ENCODE peak calls at places on chromosomes 2 and 18, in eight cellular contexts. A is cardiac muscle cell, Q is DND-41, H is tibial artery, U is astrocyte, V is uterus, D is OCI-LY7, X is adrenal gland. K is an unnamed sample.

GRCh38 chr2:23591111-23591510 is 206.1 kb downstream of the KLHL29 start:
- DNase-seq in U (no peak), A (no peak), V (no peak), H (peak; percentile 43), X (no peak), D (no peak), Q (no peak), K (no peak)

GRCh38 chr2:191411472-191411871 is 166.3 kb downstream of the MYO1B start:
- DNase-seq in X (no peak), V (no peak), D (no peak), Q (no peak), A (no peak), H (no peak), U (no peak), K (no peak)

GRCh38 chr18:28281400-28281799 is 104.5 kb upstream of the CDH2 start:
- DNase-seq in Q (no peak), H (no peak), U (peak; percentile 4), X (no peak), A (no peak), D (no peak), V (no peak), K (no peak)

GRCh38 chr2:128374001-128374710 is 55.5 kb upstream of the HS6ST1 start:
- DNase-seq in D (no peak), H (peak; percentile 63), V (peak; percentile 12), U (peak; percentile 93), Q (no peak), X (no peak), A (peak; percentile 77), K (no peak)

GRCh38 chr2:86368181-86368824 is 30.9 kb upstream of the REEP1 start:
- DNase-seq in A (peak; percentile 62), X (peak; percentile 29), Q (peak; percentile 24), U (peak; percentile 12), D (peak; percentile 65), H (peak; percentile 67), V (peak; percentile 35), K (peak; percentile 32)

GRCh38 chr18:36576339-36576738 is 252.5 kb downstream of the TPGS2 start:
- DNase-seq in V (no peak), H (no peak), X (no peak), U (no peak), Q (no peak), D (no peak), A (no peak), K (no peak)

GRCh38 chr2:121376851-121377250 is 91.8 kb upstream of the TFCP2L1 start:
- DNase-seq in D (no peak), A (peak; percentile 48), H (no peak), U (peak; percentile 43), Q (no peak), V (no peak), X (no peak), K (no peak)

GRCh38 chr18:2515908-2516625 is 55.2 kb downstream of the METTL4 start:
- DNase-seq in D (peak; percentile 65), V (no peak), Q (no peak), U (peak; percentile 94), H (no peak), A (peak; percentile 83), X (peak; percentile 33), K (no peak)

GRCh38 chr2:23649819-23650218 is 264.8 kb downstream of the KLHL29 start:
- DNase-seq in D (no peak), A (peak; percentile 42), V (no peak), H (no peak), U (peak; percentile 46), Q (peak; percentile 41), X (peak; percentile 65), K (no peak)

DNA sequence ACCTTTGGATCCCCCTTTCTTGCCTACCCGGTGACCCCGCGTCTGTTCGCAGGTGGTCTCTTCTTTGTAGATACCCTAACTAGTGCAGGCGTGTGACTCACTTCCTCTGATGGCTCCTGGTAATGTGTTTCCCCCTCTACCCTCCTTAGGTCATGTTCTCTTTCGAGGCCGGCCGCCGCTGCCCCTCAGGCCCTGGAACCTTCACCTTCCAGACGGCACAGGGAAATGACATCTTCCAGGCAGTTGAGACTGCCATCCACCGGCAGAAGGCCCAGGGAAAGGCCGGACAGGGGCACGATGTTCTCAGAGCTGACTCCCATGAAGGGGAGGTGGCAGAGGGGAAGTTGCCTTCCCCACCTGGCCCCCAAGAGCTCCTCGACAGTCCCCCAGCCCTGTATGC is 1.6 kb downstream of the DOK1 start:
- DNase-seq in H (no peak), X (no peak), A (no peak), V (no peak), D (no peak), Q (no peak), U (no peak), K (no peak)
- H3K4me3 ChIP-seq in H (peak overlapping the region; percentile 92), X (no peak overlapping the region), A (no peak overlapping the region), V (no peak overlapping the region), D (no peak overlapping the region), Q (no peak overlapping the region), U (no peak overlapping the region), K (no peak overlapping the region)

GRCh38 chr2:216192931-216193330 is 83.8 kb downstream of the XRCC5 start:
- DNase-seq in A (no peak), D (no peak), Q (no peak), V (no peak), H (no peak), X (no peak), U (no peak), K (no peak)

GRCh38 chr2:216192181-216192580 is 83.0 kb downstream of the XRCC5 start:
- DNase-seq in V (no peak), D (no peak), U (no peak), X (no peak), A (no peak), H (no peak), Q (no peak), K (no peak)

GRCh38 chr2:216188956-216189355 is 79.8 kb downstream of the XRCC5 start:
- DNase-seq in H (no peak), U (no peak), D (no peak), Q (no peak), V (no peak), X (no peak), A (no peak), K (no peak)

GRCh38 chr2:216188268-216188850 is 79.2 kb downstream of the XRCC5 start:
- DNase-seq in H (no peak), Q (no peak), D (no peak), A (no peak), V (no peak), X (no peak), U (no peak), K (no peak)

DNA sequence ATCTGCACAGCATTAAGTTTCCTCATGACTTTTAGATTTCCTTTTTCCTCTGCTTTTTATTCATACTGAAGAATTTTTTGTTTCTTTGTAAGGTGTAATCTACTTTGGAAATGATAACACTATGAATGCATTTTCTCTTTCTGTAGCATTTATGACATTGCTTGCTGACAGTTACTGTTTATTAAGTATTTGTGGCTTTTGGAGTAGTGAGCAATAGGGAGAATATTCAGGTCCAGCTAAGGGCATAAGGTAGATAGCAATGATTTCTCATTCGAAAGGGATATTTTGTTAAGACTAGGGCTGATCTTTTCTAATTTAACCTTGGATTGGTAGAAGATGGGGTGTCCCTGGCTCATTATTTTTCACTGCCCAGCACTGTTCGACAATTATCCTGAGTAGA is 80.3 kb downstream of the XRCC5 start:
- DNase-seq in A (no peak), H (no peak), D (no peak), Q (no peak), U (peak; percentile 60), X (no peak), V (no peak), K (no peak)
- H3K36me3 ChIP-seq in A (peaks cover 25% of the 10 kb centered on the region), H (peaks cover 29% of the 10 kb centered on the region), D (peaks cover 96% of the 10 kb centered on the region), Q (peaks cover 91% of the 10 kb centered on the region), U (peaks cover 28% of the 10 kb centered on the region), X (no peaks in the 10 kb centered on the region), V (no peaks in the 10 kb centered on the region), K (peaks cover 27% of the 10 kb centered on the region)

GRCh38 chr2:239824866-239825704 is 200.1 kb downstream of the NDUFA10 start:
- DNase-seq in H (peak; percentile 48), Q (no peak), A (no peak), V (peak; percentile 7), U (no peak), D (no peak), X (no peak), K (no peak)

GRCh38 chr2:239826376-239826775 is 198.8 kb downstream of the NDUFA10 start:
- DNase-seq in U (no peak), A (no peak), V (peak; percentile 4), X (no peak), H (peak; percentile 42), Q (no peak), D (no peak), K (no peak)

GRCh38 chr2:239822146-239822945 is 202.8 kb downstream of the NDUFA10 start:
- DNase-seq in V (no peak), X (no peak), U (no peak), Q (no peak), D (no peak), A (no peak), H (peak; percentile 35), K (no peak)

GRCh38 chr2:239825705-239825979 is 199.5 kb downstream of the NDUFA10 start:
- DNase-seq in V (peak; percentile 7), X (no peak), Q (no peak), U (no peak), H (peak; percentile 32), A (no peak), D (no peak), K (no peak)

DNA sequence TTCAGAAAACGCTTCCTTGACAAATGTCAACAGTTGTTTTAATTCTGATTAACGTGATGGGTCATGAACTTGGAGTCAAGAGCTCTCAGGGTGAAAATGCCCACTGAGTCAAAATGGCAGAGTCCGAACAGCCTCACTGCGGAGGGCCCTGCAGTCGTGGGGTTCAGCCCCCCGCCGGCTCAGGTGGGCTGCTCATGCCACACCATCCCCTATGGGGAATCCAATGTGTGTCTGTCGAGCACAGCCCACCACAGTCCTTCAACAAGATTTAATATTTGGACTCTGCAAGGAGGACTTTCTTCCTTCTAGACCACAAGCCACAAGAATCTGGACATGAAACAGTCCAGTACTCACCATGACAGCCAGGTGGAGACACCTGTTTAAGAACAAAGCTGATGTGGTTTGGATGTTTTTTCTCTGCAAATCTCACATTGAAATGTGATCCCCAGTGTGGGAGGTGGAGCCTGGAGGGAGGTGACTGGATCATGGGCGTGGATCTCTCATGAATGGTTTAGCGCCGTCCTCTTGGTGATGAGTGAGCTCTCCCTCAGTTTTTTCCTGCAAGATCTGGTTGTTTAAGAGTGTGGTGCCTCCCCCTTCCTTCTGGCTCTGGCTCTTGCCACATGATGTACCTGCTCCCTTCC is 201.0 kb downstream of the NDUFA10 start:
- DNase-seq in U (no peak), D (peak; percentile 4), A (peak; percentile 6), X (no peak), H (peak; percentile 31), V (peak; percentile 11), Q (peak; percentile 62), K (no peak)
- TF ChIP-seq CTCF in U (no peak), D (peak; percentile 28), A (no peak), X (peak; percentile 28), H (no peak), V (peak; percentile 28), Q (peak; percentile 62), K (no peak)

DNA sequence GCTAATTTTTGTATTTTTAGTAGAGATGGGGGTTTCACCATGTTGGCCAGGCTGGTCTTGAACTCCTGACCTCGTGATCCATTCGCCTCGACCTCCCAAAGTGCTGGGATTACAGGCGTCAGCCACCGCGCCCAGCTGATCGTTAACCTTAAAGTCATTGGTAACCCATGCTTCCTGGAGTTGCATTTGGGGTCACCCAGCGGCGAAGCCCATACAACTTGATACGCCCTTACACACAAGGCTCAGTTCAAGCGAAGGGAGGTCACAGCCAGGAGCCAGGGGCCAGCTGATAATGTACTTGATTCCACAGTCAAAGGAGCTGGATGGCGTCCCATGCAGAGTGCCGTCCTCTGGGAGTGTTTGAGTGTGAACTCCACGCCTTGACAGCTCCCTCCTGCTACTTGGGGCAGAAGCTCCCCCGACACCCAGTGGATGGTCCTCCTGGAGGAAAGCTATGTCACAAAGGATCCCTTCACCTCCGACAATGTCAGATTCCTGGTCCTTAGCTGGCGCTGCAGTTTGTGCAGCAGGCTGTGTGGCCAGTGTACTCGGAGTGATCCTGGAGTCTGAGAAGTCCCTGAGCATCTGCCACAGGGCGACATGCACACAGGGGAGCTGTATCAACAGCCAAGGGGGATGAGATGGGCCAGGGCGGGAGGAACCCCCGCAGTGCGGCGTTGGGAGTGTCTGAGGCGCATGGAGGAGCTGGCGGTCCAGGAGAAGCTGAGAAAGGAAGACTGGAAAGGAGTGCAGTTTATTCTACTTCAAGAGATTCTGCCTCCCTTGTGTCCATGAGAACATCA is 7.9 kb downstream of the CLHC1 start:
- DNase-seq in A (no peak), X (peak; percentile 19), U (no peak), Q (no peak), D (no peak), V (no peak), H (no peak), K (no peak)
- H3K4me3 ChIP-seq in A (no peak overlapping the region), X (peak overlapping the region; percentile 69), U (no peak overlapping the region), Q (no peak overlapping the region), D (no peak overlapping the region), V (peak overlapping the region; percentile 67), H (peak overlapping the region; percentile 92), K (no peak overlapping the region)